ENCODE peak calls at places on chromosome 12, in seven cellular contexts. U is GM23248, D is hepatocyte, J is HCT116, Q is endothelial cell of umbilical vein, Y is GM23338, M is neural progenitor cell. I is an unnamed sample.

GRCh38 chr12:79883216-79883615 is 51.7 kb downstream of the PPP1R12A start:
- DNase-seq in U (peak; percentile 59), D (no peak), J (no peak), Q (no peak), Y (no peak), M (no peak), I (no peak)

GRCh38 chr12:56115329-56115728 is 1.1 kb upstream of the RPL41 start:
- DNase-seq in U (peak; percentile 65), D (no peak), J (no peak), Q (peak; percentile 8), Y (peak; percentile 42), M (peak; percentile 23), I (no peak)

GRCh38 chr12:28035483-28035882 is 63.0 kb upstream of the PTHLH start:
- DNase-seq in U (peak; percentile 72), D (no peak), J (no peak), Q (peak; percentile 63), Y (no peak), M (no peak), I (peak; percentile 70)

GRCh38 chr12:84572186-84572585 is 340.4 kb downstream of the SLC6A15 start:
- DNase-seq in U (no peak), D (no peak), J (no peak), Q (no peak), Y (no peak), M (no peak), I (no peak)

GRCh38 chr12:113277511-113277910 is 56.2 kb downstream of the TPCN1 start:
- DNase-seq in U (no peak), D (no peak), J (no peak), Q (no peak), Y (no peak), M (no peak), I (no peak)

GRCh38 chr12:100437038-100437841 is 36.4 kb upstream of the NR1H4 start:
- DNase-seq in U (no peak), D (peak; percentile 68), J (no peak), Q (no peak), Y (no peak), M (no peak), I (no peak)

GRCh38 chr12:18747960-18748359 is 10.0 kb downstream of the CAPZA3 start:
- DNase-seq in U (peak; percentile 77), D (peak; percentile 8), J (no peak), Q (peak; percentile 4), Y (peak; percentile 35), M (no peak), I (no peak)

GRCh38 chr12:89636054-89636775 is 72.4 kb downstream of the ATP2B1 start:
- DNase-seq in U (peak; percentile 77), D (no peak), J (no peak), Q (no peak), Y (no peak), M (no peak), I (no peak)

GRCh38 chr12:86249856-86250255 is 6.3 kb downstream of the MGAT4C start:
- DNase-seq in U (peak; percentile 4), D (no peak), J (no peak), Q (no peak), Y (no peak), M (no peak), I (peak; percentile 85)

GRCh38 chr12:46499901-46500300 is 127.3 kb upstream of the SLC38A2 start:
- DNase-seq in U (no peak), D (no peak), J (no peak), Q (no peak), Y (no peak), M (no peak), I (no peak)

GRCh38 chr12:129049917-129050316 is 196.6 kb downstream of the GLT1D1 start:
- DNase-seq in U (no peak), D (peak; percentile 68), J (no peak), Q (no peak), Y (peak; percentile 80), M (peak; percentile 89), I (peak; percentile 4)

GRCh38 chr12:107454431-107454830 is 231.2 kb upstream of the PWP1 start:
- DNase-seq in U (no peak), D (no peak), J (no peak), Q (no peak), Y (no peak), M (no peak), I (no peak)

GRCh38 chr12:93970892-93971688 is 177.3 kb upstream of the PLXNC1 start:
- DNase-seq in U (peak; percentile 36), D (no peak), J (no peak), Q (no peak), Y (no peak), M (no peak), I (no peak)

GRCh38 chr12:92859650-92860386 is 69.3 kb downstream of the EEA1 start:
- DNase-seq in U (no peak), D (no peak), J (no peak), Q (no peak), Y (no peak), M (no peak), I (peak; percentile 81)

GRCh38 chr12:108857158-108857407 is 300 bp downstream of the SSH1 start:
- DNase-seq in U (no peak), D (no peak), J (no peak), Q (no peak), Y (no peak), M (no peak), I (no peak)

GRCh38 chr12:110582286-110583136 is 607 bp downstream of the PPTC7 start:
- DNase-seq in U (peak; percentile 74), D (peak; percentile 69), J (no peak), Q (peak; percentile 70), Y (peak; percentile 55), M (peak; percentile 57), I (peak; percentile 63)

GRCh38 chr12:56955631-56956256 is 1.7 kb downstream of the RDH16 start:
- DNase-seq in U (peak; percentile 9), D (no peak), J (no peak), Q (no peak), Y (no peak), M (no peak), I (no peak)

GRCh38 chr12:105835505-105835904 is 303.2 kb downstream of the NUAK1 start:
- DNase-seq in U (no peak), D (no peak), J (no peak), Q (no peak), Y (no peak), M (no peak), I (no peak)

GRCh38 chr12:93002278-93003054 is 73.4 kb upstream of the EEA1 start:
- DNase-seq in U (peak; percentile 95), D (no peak), J (no peak), Q (peak; percentile 99), Y (no peak), M (no peak), I (no peak)

GRCh38 chr12:102427542-102427923 is 52.8 kb downstream of the IGF1 start:
- DNase-seq in U (peak; percentile 29), D (no peak), J (no peak), Q (no peak), Y (no peak), M (no peak), I (no peak)

GRCh38 chr12:109912790-109913189 is 12.7 kb downstream of the TCHP start:
- DNase-seq in U (no peak), D (no peak), J (no peak), Q (peak; percentile 29), Y (no peak), M (no peak), I (no peak)

DNA sequence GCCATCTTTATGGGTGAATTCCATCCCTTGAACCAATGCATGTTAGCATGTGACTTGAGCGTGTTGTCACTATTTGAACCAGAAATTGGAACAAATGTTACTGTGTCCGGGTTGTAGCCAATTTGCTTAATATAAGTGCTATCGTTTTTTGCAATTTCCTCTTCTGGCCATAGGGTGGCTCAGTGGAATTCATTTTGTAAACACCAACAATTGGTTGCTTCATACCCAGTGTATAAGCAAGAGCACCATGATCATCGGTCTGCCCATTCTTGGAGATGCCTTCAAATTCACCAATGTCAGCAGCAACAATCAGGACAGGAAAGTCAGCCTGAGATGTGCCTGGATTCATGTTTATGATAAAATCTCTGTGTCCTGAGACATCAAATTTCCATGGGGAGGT is 5.0 kb upstream of the NEDD1 start:
- DNase-seq in U (no peak), D (no peak), J (no peak), Q (no peak), Y (no peak), M (no peak), I (peak; percentile 48)
- TF ChIP-seq EZH2 in U (no peak), D (no peak), J (no peak), Q (no peak), Y (no peak), M (no peak), I (no peak)

GRCh38 chr12:120252071-120252906 is 13.2 kb downstream of the PXN start:
- DNase-seq in U (no peak), D (no peak), J (no peak), Q (peak; percentile 1), Y (no peak), M (no peak), I (no peak)

GRCh38 chr12:120257041-120257821 is 8.3 kb downstream of the PXN start:
- DNase-seq in U (peak; percentile 97), D (peak; percentile 48), J (no peak), Q (peak; percentile 98), Y (peak; percentile 71), M (no peak), I (peak; percentile 87)

GRCh38 chr12:120258323-120258896 is 7.1 kb downstream of the PXN start:
- DNase-seq in U (no peak), D (no peak), J (no peak), Q (no peak), Y (no peak), M (no peak), I (no peak)

GRCh38 chr12:120249875-120250795 is 15.4 kb downstream of the PXN start:
- DNase-seq in U (peak; percentile 41), D (no peak), J (no peak), Q (peak; percentile 53), Y (no peak), M (no peak), I (no peak)

DNA sequence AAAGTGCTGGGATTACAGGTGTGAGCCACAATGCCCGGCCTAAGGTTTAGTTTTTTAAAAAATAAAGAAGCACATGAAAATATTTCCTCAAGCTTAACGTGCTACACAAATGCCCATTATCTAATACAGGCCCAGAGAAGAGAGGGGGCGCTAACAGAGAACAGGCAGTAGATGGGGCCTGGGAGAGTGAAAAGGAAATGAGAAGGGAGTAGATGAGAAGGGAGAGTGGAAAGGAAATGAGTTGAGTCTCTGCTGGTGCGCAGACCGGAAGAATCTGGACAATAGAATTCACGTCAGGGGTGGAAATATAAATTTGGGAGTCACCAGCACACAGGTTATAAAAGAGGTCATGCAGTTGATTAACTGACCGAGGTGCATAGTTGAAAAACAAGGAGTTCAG is 10.7 kb downstream of the PXN start:
- DNase-seq in U (no peak), D (no peak), J (no peak), Q (peak; percentile 90), Y (peak; percentile 64), M (no peak), I (no peak)
- H3K4me1 ChIP-seq in U (peaks cover 86% of the 10 kb centered on the region), D (peaks cover 24% of the 10 kb centered on the region), J (peaks cover 37% of the 10 kb centered on the region), Q (peaks cover 66% of the 10 kb centered on the region), Y (peaks cover 33% of the 10 kb centered on the region), M (no peaks in the 10 kb centered on the region), I (peaks cover 12% of the 10 kb centered on the region)

GRCh38 chr12:132619301-132620112 is 931 bp downstream of the P2RX2 start:
- DNase-seq in U (no peak), D (no peak), J (no peak), Q (no peak), Y (peak; percentile 46), M (no peak), I (no peak)
- TF ChIP-seq EZH2 in U (peak; percentile 45), D (peak; percentile 51), J (no peak), Q (peak; percentile 78), Y (peak; percentile 50), M (peak; percentile 61), I (no peak)

DNA sequence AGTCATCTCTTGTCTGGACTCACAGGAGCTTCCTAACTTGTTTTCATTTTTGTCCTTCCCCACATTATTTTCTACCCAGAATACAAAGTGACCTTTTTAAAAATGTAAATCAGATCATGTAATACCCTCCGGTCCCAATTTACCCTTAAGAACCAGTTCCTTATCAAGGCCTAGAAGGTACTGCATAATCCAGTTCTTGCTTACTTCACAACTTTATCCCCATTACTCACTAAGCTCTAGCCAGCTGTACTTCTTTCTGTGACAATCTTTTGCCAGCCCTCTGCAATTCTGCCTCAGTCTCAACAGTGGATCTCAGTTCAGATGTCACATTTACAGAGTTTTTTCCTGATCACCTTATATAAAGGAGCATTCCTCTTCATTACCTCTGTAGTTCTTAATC is 11.6 kb downstream of the RAP1B start:
- DNase-seq in U (peak; percentile 48), D (no peak), J (no peak), Q (no peak), Y (no peak), M (no peak), I (no peak)
- H3K4me1 ChIP-seq in U (peaks cover 76% of the 10 kb centered on the region), D (peaks cover 16% of the 10 kb centered on the region), J (no peaks in the 10 kb centered on the region), Q (peaks cover 7% of the 10 kb centered on the region), Y (peaks cover 26% of the 10 kb centered on the region), M (peaks cover 17% of the 10 kb centered on the region), I (peaks cover 20% of the 10 kb centered on the region)

I was measured in A673.